ENCODE peak calls at places on chromosomes 11 and 22, in six cellular contexts. J, M, V, L, E and Y are unnamed samples.

GRCh38 chr11:134468796-134469195 is 56.8 kb upstream of the B3GAT1 start:
- DNase-seq in J (no peak), M (no peak), V (no peak), L (no peak), E (no peak), Y (no peak)

GRCh38 chr11:72673943-72674828 is at the start of gene PDE2A:
- DNase-seq in J (no peak), M (no peak), V (peak; percentile 73), L (no peak), E (peak; percentile 65), Y (no peak)

GRCh38 chr11:67648140-67648795 is 2.3 kb downstream of the ACY3 start:
- DNase-seq in J (no peak), M (no peak), V (peak; percentile 85), L (peak; percentile 59), E (peak; percentile 77), Y (peak; percentile 44)

GRCh38 chr11:134691985-134692384 is 279.9 kb upstream of the B3GAT1 start:
- DNase-seq in J (no peak), M (no peak), V (no peak), L (no peak), E (no peak), Y (no peak)

GRCh38 chr11:109853156-109853776 is 239.9 kb upstream of the ZC3H12C start:
- DNase-seq in J (no peak), M (peak; percentile 21), V (peak; percentile 71), L (peak; percentile 79), E (peak; percentile 43), Y (peak; percentile 27)

GRCh38 chr11:78922886-78923625 is 348.4 kb upstream of the NARS2 start:
- DNase-seq in J (no peak), M (no peak), V (no peak), L (no peak), E (no peak), Y (peak; percentile 17)

GRCh38 chr11:64343740-64344133 is 3.7 kb downstream of the CCDC88B start:
- DNase-seq in J (no peak), M (peak; percentile 41), V (no peak), L (no peak), E (peak; percentile 37), Y (peak; percentile 41)

GRCh38 chr11:61814242-61814957 is 2.4 kb downstream of the FADS1 start:
- DNase-seq in J (peak; percentile 62), M (peak; percentile 53), V (peak; percentile 70), L (peak; percentile 67), E (peak; percentile 64), Y (no peak)

GRCh38 chr22:37229012-37229804 is 14.9 kb downstream of the RAC2 start:
- DNase-seq in J (no peak), M (peak; percentile 80), V (no peak), L (peak; percentile 43), E (no peak), Y (no peak)

GRCh38 chr11:66592457-66593302 is at the start of the genes CCDC87 and CCS:
- DNase-seq in J (peak; percentile 96), M (peak; percentile 99), V (peak; percentile 96), L (peak; percentile 91), E (peak; percentile 98), Y (peak; percentile 96)

GRCh38 chr11:66593303-66593635 is 284 bp downstream of the CCS start:
- DNase-seq in J (no peak), M (no peak), V (peak; percentile 8), L (no peak), E (no peak), Y (no peak)

GRCh38 chr11:66595245-66595904 is 2.4 kb downstream of the CCS start:
- DNase-seq in J (peak; percentile 42), M (peak; percentile 42), V (no peak), L (no peak), E (no peak), Y (no peak)

GRCh38 chr11:66591175-66591574 is 1.7 kb downstream of the CCDC87 start:
- DNase-seq in J (no peak), M (no peak), V (no peak), L (no peak), E (no peak), Y (no peak)

GRCh38 chr11:66593650-66594049 is 665 bp downstream of the CCS start:
- DNase-seq in J (no peak), M (no peak), V (no peak), L (no peak), E (no peak), Y (no peak)
- TF ChIP-seq CTCF in J (no peak), M (no peak), V (no peak), L (no peak), E (no peak), Y (no peak)

GRCh38 chr11:119727523-119728081 is 1.4 kb downstream of the NECTIN1 start:
- DNase-seq in J (no peak), M (no peak), V (peak; percentile 68), L (no peak), E (peak; percentile 95), Y (no peak)

GRCh38 chr11:119728651-119729580 is at the start of gene NECTIN1:
- DNase-seq in J (peak; percentile 80), M (peak; percentile 85), V (peak; percentile 87), L (peak; percentile 60), E (peak; percentile 97), Y (peak; percentile 51)

GRCh38 chr11:119729581-119730346 is 764 bp upstream of the NECTIN1 start:
- DNase-seq in J (peak; percentile 62), M (peak; percentile 71), V (peak; percentile 60), L (peak; percentile 32), E (peak; percentile 59), Y (peak; percentile 38)

GRCh38 chr11:119726585-119727522 is 2.1 kb downstream of the NECTIN1 start:
- DNase-seq in J (no peak), M (no peak), V (peak; percentile 92), L (no peak), E (peak; percentile 84), Y (no peak)

DNA sequence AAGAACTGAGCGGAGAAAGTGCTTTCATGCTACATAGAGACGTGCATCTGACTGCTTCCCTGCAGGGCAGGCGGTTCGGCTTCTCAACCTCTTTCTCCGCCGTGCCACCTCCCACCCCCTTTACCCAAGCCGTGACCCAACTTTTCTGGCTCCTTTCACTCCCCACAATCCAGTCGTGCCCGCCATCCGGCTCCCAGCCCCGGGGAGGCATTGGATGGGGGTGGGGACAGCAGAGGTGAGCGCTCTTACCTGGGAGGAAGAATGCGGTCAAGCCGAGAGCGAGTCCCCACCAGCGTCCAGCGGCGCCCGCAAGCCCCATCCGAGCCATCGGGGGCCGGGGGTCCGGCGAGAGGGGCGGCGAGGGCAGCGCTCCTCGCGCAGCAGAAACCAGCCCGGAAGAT is 774 bp downstream of the NECTIN1 start:
- DNase-seq in J (no peak), M (peak; percentile 24), V (no peak), L (no peak), E (peak; percentile 44), Y (no peak)
- H3K27ac ChIP-seq in J (peak overlapping the region; percentile 95), M (peak overlapping the region; percentile 87), V (no peak overlapping the region), L (peak overlapping the region; percentile 85), E (peak overlapping the region; percentile 90), Y (peak overlapping the region; percentile 58)

GRCh38 chr11:93249437-93250210 is 51.8 kb upstream of the SLC36A4 start:
- DNase-seq in J (no peak), M (no peak), V (no peak), L (no peak), E (no peak), Y (no peak)

GRCh38 chr11:93251922-93252321 is 54.1 kb upstream of the SLC36A4 start:
- DNase-seq in J (no peak), M (no peak), V (peak; percentile 16), L (no peak), E (no peak), Y (no peak)

GRCh38 chr11:93244018-93244417 is 46.2 kb upstream of the SLC36A4 start:
- DNase-seq in J (no peak), M (no peak), V (no peak), L (no peak), E (no peak), Y (no peak)

GRCh38 chr11:93253111-93253510 is 55.3 kb upstream of the SLC36A4 start:
- DNase-seq in J (no peak), M (peak; percentile 56), V (no peak), L (no peak), E (no peak), Y (no peak)

DNA sequence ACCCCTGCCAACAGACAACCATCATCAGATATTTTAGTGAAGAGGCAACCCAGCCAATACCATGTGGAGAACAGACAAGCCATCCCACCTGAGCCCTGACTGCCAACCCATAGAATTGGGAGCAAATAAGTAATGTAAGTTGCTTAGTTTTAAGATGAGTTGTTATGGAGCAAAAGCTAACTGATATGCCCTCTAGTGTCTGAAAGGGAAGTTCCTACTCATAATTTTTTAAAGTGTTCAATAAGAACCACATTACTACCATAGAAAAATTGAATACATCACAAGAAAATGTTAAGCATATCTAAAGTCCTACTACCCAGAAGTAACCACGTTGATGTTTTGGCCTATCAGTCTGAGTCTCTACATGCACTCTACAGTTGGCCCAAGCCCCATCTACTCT is 50.8 kb upstream of the SLC36A4 start:
- DNase-seq in J (no peak), M (no peak), V (peak; percentile 27), L (peak; percentile 8), E (no peak), Y (no peak)
- TF ChIP-seq CTCF in J (no peak), M (no peak), V (peak; percentile 58), L (peak; percentile 13), E (peak; percentile 23), Y (peak; percentile 14)

DNA sequence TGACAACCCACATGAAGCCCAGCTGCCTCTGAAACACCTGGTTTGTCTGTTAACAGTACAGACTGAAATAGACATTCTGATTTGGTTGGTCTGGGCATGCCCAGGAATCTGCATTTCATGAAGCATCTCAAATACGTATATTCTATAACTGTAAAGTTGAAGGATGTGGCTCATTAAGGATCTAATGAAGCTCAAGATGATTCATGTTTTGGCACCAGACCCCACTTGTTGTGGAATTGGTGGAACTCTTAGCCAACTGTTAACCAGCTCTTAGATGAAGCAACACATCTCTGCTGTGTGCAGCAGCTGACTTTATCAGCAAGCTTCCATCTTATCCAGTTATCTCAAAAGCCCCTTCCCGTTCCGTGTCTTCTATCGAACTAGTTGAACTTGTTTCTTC is 232.2 kb downstream of the INSC start:
- DNase-seq in J (no peak), M (no peak), V (no peak), L (no peak), E (no peak), Y (no peak)
- H3K27ac ChIP-seq in J (no peak overlapping the region), M (no peak overlapping the region), V (no peak overlapping the region), L (no peak overlapping the region), E (no peak overlapping the region), Y (no peak overlapping the region)

DNA sequence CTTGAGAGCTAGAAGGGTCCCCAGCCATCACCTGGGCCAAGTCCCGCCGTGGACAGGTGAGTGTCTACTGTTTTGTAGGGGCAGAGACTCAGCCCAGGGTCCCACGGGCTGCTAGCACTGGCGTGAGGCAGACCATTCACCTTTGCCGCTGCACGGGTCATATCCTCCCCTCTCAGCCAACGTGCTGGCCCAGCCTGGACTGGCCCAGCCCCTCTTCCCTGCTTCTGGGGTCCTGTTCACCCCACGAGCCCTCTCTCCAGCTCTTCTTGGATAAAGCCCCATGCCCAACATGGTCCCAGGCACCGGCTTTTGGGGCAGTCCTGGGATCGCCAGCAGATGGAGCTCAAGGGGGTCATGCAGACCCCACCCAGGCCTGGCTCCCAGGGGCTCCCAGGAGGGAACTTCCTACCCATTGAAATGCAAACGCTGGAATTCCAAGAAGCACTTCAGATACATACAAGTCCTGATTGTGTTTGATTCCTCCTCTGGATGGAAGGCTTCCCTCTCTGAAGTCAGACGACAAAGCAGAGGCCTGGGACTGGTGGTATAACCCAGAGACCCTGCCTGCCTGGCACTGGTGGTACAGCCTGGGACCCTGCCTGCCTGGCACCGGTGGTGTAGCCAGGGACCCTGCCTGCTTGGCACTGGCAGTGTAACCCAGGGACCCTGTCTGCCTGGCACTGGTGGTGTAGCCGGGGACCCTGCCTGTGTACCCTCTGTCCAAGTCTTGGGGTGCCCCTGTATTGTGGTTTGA is 8.9 kb upstream of the SEPTIN5 start:
- DNase-seq in J (no peak), M (no peak), V (peak; percentile 98), L (no peak), E (peak; percentile 67), Y (no peak)
- TF ChIP-seq CTCF in J (no peak), M (no peak), V (peak; percentile 81), L (no peak), E (peak; percentile 61), Y (no peak)